ENCODE peak calls at places on chromosome 3, in ten cellular contexts. P is central memory CD8-positive, alpha-beta T cell; J is naive B cell; I is IMR-90; V is RWPE1; S is HCEC 1CT; H is activated effector memory CD4-positive, alpha-beta T cell treated with Interleukin-2 at 50 U/mL for 16 hours; M is A172; L is ACHN; T is NB4. X is an unnamed sample.

GRCh38 chr3:23888617-23889228 is 28.1 kb downstream of the NKIRAS1 start:
- DNase-seq in J (peak; percentile 39), P (no peak), H (no peak), M (peak; percentile 27), I (peak; percentile 64), S (peak; percentile 38), T (peak; percentile 49), L (peak; percentile 39), V (peak; percentile 8), X (peak; percentile 33)

GRCh38 chr3:36989568-36989967 is 3.4 kb downstream of the EPM2AIP1 start:
- DNase-seq in T (no peak), J (no peak), L (no peak), P (no peak), I (no peak), V (no peak), H (no peak), M (no peak), S (no peak), X (no peak)

GRCh38 chr3:178588593-178588992 is 52.4 kb downstream of the KCNMB2 start:
- DNase-seq in L (no peak), M (no peak), H (no peak), I (no peak), J (no peak), S (no peak), T (no peak), P (no peak), V (no peak), X (no peak)

GRCh38 chr3:176939022-176939817 is 258.1 kb downstream of the TBL1XR1 start:
- DNase-seq in S (peak; percentile 80), H (no peak), T (peak; percentile 74), V (peak; percentile 72), M (peak; percentile 82), I (peak; percentile 86), P (no peak), L (peak; percentile 68), J (peak; percentile 14), X (peak; percentile 79)

GRCh38 chr3:83023050-83023449 is 1261.6 kb upstream of the GBE1 start:
- DNase-seq in V (no peak), L (no peak), H (no peak), T (no peak), J (no peak), M (no peak), S (no peak), I (no peak), P (no peak), X (no peak)

GRCh38 chr3:38281895-38282686 is at the start of gene SLC22A14:
- DNase-seq in J (no peak), P (no peak), I (no peak), V (no peak), T (no peak), S (no peak), M (no peak), L (no peak), H (no peak), X (no peak)

GRCh38 chr3:125587039-125587664 is 8.1 kb downstream of the OSBPL11 start:
- DNase-seq in T (peak; percentile 25), I (peak; percentile 18), M (no peak), J (no peak), L (no peak), P (no peak), V (no peak), H (no peak), S (peak; percentile 11), X (no peak)

GRCh38 chr3:136343873-136344281 is 93.7 kb downstream of the PCCB start:
- DNase-seq in V (peak; percentile 73), S (peak; percentile 96), P (no peak), H (no peak), M (peak; percentile 77), I (peak; percentile 98), J (no peak), L (peak; percentile 58), T (no peak), X (peak; percentile 51)

GRCh38 chr3:188900421-188900941 is 271.3 kb upstream of the TPRG1 start:
- DNase-seq in P (no peak), I (peak; percentile 84), M (peak; percentile 91), J (no peak), V (peak; percentile 91), H (no peak), S (peak; percentile 89), T (no peak), L (peak; percentile 8), X (peak; percentile 81)

GRCh38 chr3:184491867-184492615 is 69.5 kb upstream of the EPHB3 start:
- DNase-seq in L (no peak), M (no peak), P (no peak), T (peak; percentile 84), V (no peak), S (no peak), H (no peak), J (no peak), I (no peak), X (no peak)

GRCh38 chr3:45753095-45753494 is 43.2 kb downstream of the SLC6A20 start:
- DNase-seq in J (no peak), L (no peak), I (no peak), P (no peak), T (no peak), M (no peak), H (no peak), V (no peak), S (no peak), X (no peak)

GRCh38 chr3:122295286-122295685 is 29.8 kb upstream of the CSTA start:
- DNase-seq in V (no peak), H (no peak), T (peak; percentile 55), P (no peak), I (no peak), S (peak; percentile 1), M (no peak), L (no peak), J (no peak), X (no peak)

GRCh38 chr3:180420804-180421203 is 181.2 kb upstream of the TTC14 start:
- DNase-seq in V (peak; percentile 26), J (no peak), L (no peak), S (peak; percentile 81), T (no peak), P (no peak), I (peak; percentile 39), H (no peak), M (no peak), X (no peak)

GRCh38 chr3:107716734-107717133 is 194.0 kb downstream of the BBX start:
- DNase-seq in H (no peak), L (no peak), J (no peak), S (no peak), T (no peak), M (no peak), P (no peak), V (no peak), I (no peak), X (no peak)

GRCh38 chr3:194687638-194688206 is 2.0 kb downstream of the FAM43A start:
- DNase-seq in J (peak; percentile 81), L (peak; percentile 52), M (no peak), V (no peak), T (peak; percentile 93), I (peak; percentile 51), P (peak; percentile 63), H (peak; percentile 57), S (peak; percentile 49), X (no peak)

GRCh38 chr3:156474560-156475389 is 80.1 kb downstream of the SSR3 start:
- DNase-seq in M (no peak), V (no peak), I (no peak), S (peak; percentile 35), J (no peak), L (no peak), T (peak; percentile 3), H (no peak), P (no peak), X (no peak)

GRCh38 chr3:119786409-119786808 is 4.5 kb downstream of the NR1I2 start:
- DNase-seq in M (no peak), H (no peak), L (no peak), S (no peak), P (no peak), I (no peak), V (no peak), T (no peak), J (no peak), X (no peak)

GRCh38 chr3:42653560-42654330 is at the start of gene ZBTB47:
- DNase-seq in L (peak; percentile 37), S (peak; percentile 48), J (no peak), I (no peak), H (no peak), V (peak; percentile 34), M (peak; percentile 18), P (no peak), T (peak; percentile 58), X (peak; percentile 21)

GRCh38 chr3:52280046-52280445 is 1.6 kb upstream of the WDR82 start:
- DNase-seq in S (no peak), J (no peak), L (no peak), M (no peak), H (no peak), P (no peak), V (no peak), T (no peak), I (no peak), X (peak; percentile 81)

GRCh38 chr3:187101184-187102072 is 37.9 kb downstream of the RPL39L start:
- DNase-seq in T (peak; percentile 40), M (peak; percentile 58), L (peak; percentile 21), S (peak; percentile 36), J (peak; percentile 11), V (peak; percentile 20), H (peak; percentile 46), P (peak; percentile 41), I (peak; percentile 71), X (peak; percentile 56)

GRCh38 chr3:120839120-120839519 is 68.9 kb upstream of the STXBP5L start:
- DNase-seq in J (no peak), L (no peak), M (no peak), I (no peak), T (no peak), V (no peak), P (no peak), H (no peak), S (no peak), X (no peak)

GRCh38 chr3:161694682-161695586 is 198.3 kb downstream of the OTOL1 start:
- DNase-seq in S (no peak), J (no peak), P (no peak), T (no peak), V (no peak), L (no peak), H (no peak), M (no peak), I (no peak), X (no peak)

GRCh38 chr3:183313331-183313730 is 60.3 kb downstream of the B3GNT5 start:
- DNase-seq in I (no peak), M (no peak), H (no peak), V (no peak), J (no peak), P (no peak), L (no peak), S (no peak), T (no peak), X (no peak)

GRCh38 chr3:152835311-152836102 is 576 bp downstream of the P2RY1 start:
- DNase-seq in T (peak; percentile 64), S (no peak), I (peak; percentile 4), M (no peak), V (peak; percentile 36), L (no peak), H (no peak), P (no peak), J (no peak), X (peak; percentile 60)

GRCh38 chr3:17290894-17291293 is 406.1 kb downstream of the PLCL2 start:
- DNase-seq in L (no peak), P (no peak), I (no peak), T (no peak), V (peak; percentile 5), M (no peak), S (no peak), J (no peak), H (no peak), X (no peak)

GRCh38 chr3:195214381-195214780 is 56.6 kb downstream of the XXYLT1 start:
- DNase-seq in S (no peak), I (no peak), P (no peak), H (no peak), L (no peak), T (no peak), J (no peak), V (no peak), M (no peak), X (no peak)

GRCh38 chr3:128555098-128555825 is 62.3 kb upstream of the GATA2 start:
- DNase-seq in H (no peak), S (no peak), I (no peak), J (no peak), M (no peak), L (no peak), P (no peak), V (no peak), T (no peak), X (peak; percentile 86)

GRCh38 chr3:160126761-160127160 is 98.5 kb upstream of the C3orf80 start:
- DNase-seq in H (no peak), L (no peak), V (no peak), P (no peak), M (no peak), J (no peak), T (no peak), S (no peak), I (no peak), X (no peak)